ENCODE peak calls at places on chromosomes 1 and 21, in eight cellular contexts. X is endothelial cell; C is T-helper 17 cell; V is skeletal muscle cell; K is GM19239; U is fibroblast of the aortic adventitia; W is naive thymus-derived CD4-positive, alpha-beta T cell; I is CD4-positive, alpha-beta T cell. J is an unnamed sample.
A peak's percentile ranks its signal among the peaks of the same experiment; 100 is the strongest.

GRCh38 chr1:75067975-75068374 is 66.2 kb upstream of the LHX8 start:
- DNase-seq in X (no peak), C (no peak), V (no peak), K (no peak), U (no peak), W (no peak), I (no peak), J (no peak)

GRCh38 chr1:76219589-76219914 is 145.0 kb downstream of the ST6GALNAC3 start:
- DNase-seq in X (no peak), C (no peak), V (no peak), K (no peak), U (no peak), W (no peak), I (no peak), J (no peak)

GRCh38 chr1:99570486-99571089 is 75.3 kb upstream of the PALMD start:
- DNase-seq in X (no peak), C (no peak), V (no peak), K (no peak), U (no peak), W (no peak), I (no peak), J (no peak)

GRCh38 chr21:28822882-28823335 is 169.8 kb downstream of the LTN1 start:
- DNase-seq in X (no peak), C (no peak), V (no peak), K (no peak), U (peak; percentile 64), W (no peak), I (no peak), J (no peak)

GRCh38 chr1:40921522-40921921 is 58.0 kb upstream of the CTPS1 start:
- DNase-seq in X (no peak), C (no peak), V (no peak), K (no peak), U (no peak), W (no peak), I (no peak), J (no peak)

GRCh38 chr1:94734963-94735899 is 84.9 kb upstream of the SLC44A3 start:
- DNase-seq in X (no peak), C (no peak), V (peak; percentile 76), K (no peak), U (peak; percentile 76), W (no peak), I (no peak), J (no peak)

GRCh38 chr1:232586679-232587078 is 43.3 kb downstream of the SIPA1L2 start:
- DNase-seq in X (no peak), C (no peak), V (no peak), K (no peak), U (no peak), W (no peak), I (no peak), J (no peak)

GRCh38 chr1:196193891-196194559 is 414.2 kb downstream of the KCNT2 start:
- DNase-seq in X (no peak), C (no peak), V (no peak), K (no peak), U (no peak), W (no peak), I (no peak), J (no peak)

GRCh38 chr1:113792986-113793385 is 19.3 kb downstream of the RSBN1 start:
- DNase-seq in X (no peak), C (no peak), V (no peak), K (no peak), U (peak; percentile 73), W (no peak), I (no peak), J (no peak)

GRCh38 chr1:11731719-11732283 is 4.1 kb upstream of the AGTRAP start:
- DNase-seq in X (peak; percentile 38), C (no peak), V (peak; percentile 40), K (no peak), U (peak; percentile 71), W (no peak), I (no peak), J (peak; percentile 6)

GRCh38 chr21:34061983-34062382 is 11.4 kb upstream of the MRPS6 start:
- DNase-seq in X (no peak), C (no peak), V (no peak), K (no peak), U (no peak), W (no peak), I (no peak), J (no peak)

GRCh38 chr1:110102081-110102480 is 10.2 kb upstream of the UBL4B start:
- DNase-seq in X (no peak), C (no peak), V (no peak), K (no peak), U (no peak), W (no peak), I (no peak), J (no peak)

GRCh38 chr1:166197597-166197996 is 30.8 kb upstream of the FAM78B start:
- DNase-seq in X (no peak), C (no peak), V (no peak), K (no peak), U (peak; percentile 77), W (no peak), I (no peak), J (no peak)

GRCh38 chr1:181043025-181043880 is 9.5 kb downstream of the MR1 start:
- DNase-seq in X (no peak), C (no peak), V (no peak), K (no peak), U (no peak), W (no peak), I (no peak), J (no peak)

GRCh38 chr1:22410401-22410800 is 41.2 kb upstream of the ZBTB40 start:
- DNase-seq in X (no peak), C (no peak), V (no peak), K (no peak), U (no peak), W (no peak), I (no peak), J (no peak)

GRCh38 chr1:55634516-55634915 is 419.4 kb upstream of the USP24 start:
- DNase-seq in X (no peak), C (no peak), V (no peak), K (no peak), U (no peak), W (no peak), I (no peak), J (no peak)

GRCh38 chr21:37622755-37623543 is 256.4 kb downstream of the DYRK1A start:
- DNase-seq in X (no peak), C (no peak), V (no peak), K (no peak), U (no peak), W (no peak), I (no peak), J (no peak)

GRCh38 chr1:54955359-54955758 is 25.1 kb upstream of the TMEM61 start:
- DNase-seq in X (no peak), C (no peak), V (peak; percentile 61), K (no peak), U (peak; percentile 64), W (no peak), I (no peak), J (no peak)

GRCh38 chr21:36874665-36875064 is 91.8 kb downstream of the HLCS start:
- DNase-seq in X (no peak), C (no peak), V (no peak), K (no peak), U (no peak), W (no peak), I (no peak), J (no peak)

GRCh38 chr1:223142269-223142668 is 779 bp downstream of the TLR5 start:
- DNase-seq in X (no peak), C (no peak), V (no peak), K (no peak), U (no peak), W (no peak), I (no peak), J (no peak)